ENCODE peak calls at places on chromosomes 5 and 9, in five cellular contexts. I is fibroblast of lung, B is brain microvascular endothelial cell, C is astrocyte of the cerebellum, V is right lobe of liver. F is an unnamed sample.

GRCh38 chr5:72170101-72170500 is 62.8 kb downstream of the MAP1B start:
- DNase-seq in I (peak), B (no peak), C (no peak), V (no peak), F (no peak)

GRCh38 chr9:91681461-91682305 is 258.1 kb upstream of the NFIL3 start:
- DNase-seq in B (peak), I (peak), C (peak), V (peak), F (no peak)

GRCh38 chr9:86034863-86035734 is 64.3 kb downstream of the GOLM1 start:
- DNase-seq in B (peak), I (peak), V (no peak), C (peak), F (no peak)

GRCh38 chr5:74468421-74468820 is 172.1 kb downstream of the ENC1 start:
- DNase-seq in B (no peak), V (no peak), C (no peak), I (no peak), F (no peak)

GRCh38 chr9:97742545-97742944 is 45.4 kb upstream of the XPA start:
- DNase-seq in C (no peak), I (no peak), B (no peak), V (no peak), F (no peak)

GRCh38 chr5:159800131-159800830 is 116.0 kb upstream of the ADRA1B start:
- DNase-seq in V (no peak), B (no peak), I (no peak), C (no peak), F (no peak)

GRCh38 chr5:2190549-2190948 is 307.8 kb upstream of the IRX4 start:
- DNase-seq in C (no peak), B (no peak), I (no peak), V (no peak), F (no peak)

GRCh38 chr5:20678386-20678785 is 690.4 kb upstream of the CDH18 start:
- DNase-seq in C (no peak), B (no peak), V (no peak), I (no peak), F (no peak)

GRCh38 chr5:154709368-154710305 is 45.5 kb upstream of the LARP1 start:
- DNase-seq in C (no peak), I (no peak), V (no peak), B (no peak), F (no peak)

GRCh38 chr5:85614482-85614881 is 1003.3 kb upstream of the COX7C start:
- DNase-seq in I (no peak), B (no peak), V (no peak), C (no peak), F (no peak)

GRCh38 chr9:136372561-136373299 is 739 bp downstream of the CARD9 start:
- DNase-seq in C (peak), B (peak), V (peak), I (peak), F (no peak)

GRCh38 chr5:173878224-173878967 is 9.8 kb upstream of the CPEB4 start:
- DNase-seq in I (no peak), B (no peak), C (no peak), V (peak), F (no peak)

GRCh38 chr5:135456238-135457099 is 4.3 kb upstream of the TIFAB start:
- DNase-seq in I (peak), C (no peak), V (peak), B (peak), F (peak)

GRCh38 chr9:116656535-116656934 is 30.6 kb upstream of the TRIM32 start:
- DNase-seq in C (no peak), B (no peak), V (peak), I (no peak), F (no peak)

GRCh38 chr5:28523887-28524637 is 1485.7 kb upstream of the CDH9 start:
- DNase-seq in V (no peak), B (peak), C (peak), I (peak), F (no peak)

GRCh38 chr9:134642385-134643181 is 980 bp downstream of the COL5A1 start:
- DNase-seq in V (no peak), I (peak), B (peak), C (no peak), F (peak)

GRCh38 chr5:110335361-110336046 is 391.0 kb downstream of the TMEM232 start:
- DNase-seq in B (peak), I (peak), C (peak), V (no peak), F (peak)

GRCh38 chr5:41707853-41708603 is 162.2 kb downstream of the OXCT1 start:
- DNase-seq in V (no peak), B (peak), C (peak), I (peak), F (peak)

GRCh38 chr9:38103340-38103739 is 34.3 kb upstream of the SHB start:
- DNase-seq in B (no peak), C (no peak), I (no peak), V (no peak), F (no peak)

GRCh38 chr5:23963449-23963848 is 456.0 kb downstream of the PRDM9 start:
- DNase-seq in C (no peak), B (no peak), I (no peak), V (no peak), F (no peak)

GRCh38 chr5:109246841-109247592 is 162.8 kb downstream of the PJA2 start:
- DNase-seq in B (no peak), I (no peak), V (no peak), C (no peak), F (no peak)

GRCh38 chr5:131245312-131245711 is 18.5 kb upstream of the CDC42SE2 start:
- DNase-seq in C (no peak), V (no peak), B (no peak), I (no peak), F (no peak)

DNA sequence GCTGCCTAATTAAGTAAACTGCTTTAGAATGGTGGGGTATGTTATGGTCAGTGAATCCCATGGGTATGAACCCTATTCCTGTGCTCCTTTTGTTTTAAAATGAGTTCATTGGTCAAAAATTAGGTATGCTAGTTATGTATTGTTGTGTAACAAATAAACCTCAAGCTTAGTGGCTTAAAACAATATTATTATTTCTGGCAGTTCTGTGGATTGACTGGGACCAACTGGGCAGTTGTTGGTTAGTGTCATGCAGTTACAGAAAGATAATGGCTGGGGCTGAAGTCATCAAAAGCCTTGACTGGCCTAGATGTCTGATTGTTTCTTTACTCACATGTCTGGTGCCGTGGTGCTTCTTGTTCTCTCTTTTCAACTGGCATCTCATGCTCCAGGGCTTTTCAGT is 8.9 kb upstream of the PTAR1 start:
- DNase-seq in C (no peak), B (peak), V (no peak), I (peak), F (no peak)
- TF ChIP-seq CTCF in C (no peak), B (no peak), V (no peak), I (no peak), F (no peak)

DNA sequence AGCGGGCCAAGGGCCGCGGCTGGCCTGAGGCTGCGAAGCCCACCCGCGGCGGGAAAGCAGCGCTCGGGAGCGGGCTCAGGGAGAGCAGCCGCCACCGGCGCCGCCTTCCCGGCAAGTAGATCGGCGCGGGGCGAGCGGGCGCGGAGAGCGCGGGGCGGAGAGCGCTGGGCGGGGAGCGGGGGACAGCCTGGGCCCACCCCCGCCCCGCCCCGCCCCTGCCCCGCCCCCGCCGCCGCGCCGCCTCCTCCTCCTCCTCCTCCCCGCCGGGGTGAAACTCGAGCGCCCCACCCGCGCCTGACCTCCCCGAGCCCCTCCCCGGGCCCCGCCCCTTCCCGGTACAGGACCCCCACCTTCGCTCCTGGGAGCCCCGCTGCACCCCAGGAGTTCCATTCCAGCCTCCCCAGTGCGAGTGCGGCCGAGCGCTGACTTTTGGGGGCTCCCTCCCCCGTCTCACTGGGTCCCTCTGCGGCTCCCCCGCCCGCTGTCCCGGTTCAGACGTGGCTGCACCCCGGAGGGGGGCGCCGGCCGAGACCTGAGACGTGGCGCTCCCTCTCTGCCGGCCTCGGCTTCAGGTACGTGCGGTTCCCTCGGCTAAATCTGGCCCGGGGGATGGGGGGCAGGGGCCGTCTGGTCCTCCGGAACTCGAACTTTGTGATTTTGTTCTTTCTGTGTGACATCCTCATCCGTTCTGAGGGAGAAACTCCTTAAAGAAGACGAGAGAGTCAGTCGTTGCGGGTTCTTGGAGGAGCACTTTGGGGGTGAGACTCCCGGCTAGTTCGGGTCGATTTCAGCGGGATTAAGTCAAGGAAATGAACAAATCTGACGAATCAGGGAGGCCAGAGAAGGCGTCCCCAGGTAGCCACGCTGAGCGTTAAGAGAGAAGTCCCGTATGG is at the start of gene SEMA5A:
- DNase-seq in B (peak), V (peak), I (peak), C (no peak), F (no peak)
- H3K4me3 ChIP-seq in B (peak), V (peak), I (peak), C (peak), F (peak)

GRCh38 chr5:157323107-157323706 is 57.3 kb downstream of the CYFIP2 start:
- DNase-seq in V (no peak), I (no peak), C (no peak), B (no peak), F (no peak)
- TF ChIP-seq CTCF in V (no peak), I (no peak), C (peak), B (peak), F (peak)

GRCh38 chr9:22447607-22448305 is 1.1 kb downstream of the DMRTA1 start:
- DNase-seq in C (no peak), B (no peak), I (peak), V (no peak), F (no peak)
- H3K4me3 ChIP-seq in C (peak), B (peak), I (peak), V (peak), F (peak)

GRCh38 chr9:127344373-127344995 is 52.5 kb upstream of the SLC2A8 start:
- DNase-seq in V (no peak), I (peak), B (no peak), C (peak), F (no peak)

GRCh38 chr9:127349483-127350127 is 47.4 kb upstream of the SLC2A8 start:
- DNase-seq in C (no peak), B (no peak), V (no peak), I (no peak), F (no peak)

GRCh38 chr9:127345566-127345965 is 51.4 kb upstream of the SLC2A8 start:
- DNase-seq in V (no peak), C (no peak), I (no peak), B (no peak), F (no peak)

GRCh38 chr9:127347831-127348699 is 48.9 kb upstream of the SLC2A8 start:
- DNase-seq in V (no peak), I (peak), B (peak), C (peak), F (no peak)

DNA sequence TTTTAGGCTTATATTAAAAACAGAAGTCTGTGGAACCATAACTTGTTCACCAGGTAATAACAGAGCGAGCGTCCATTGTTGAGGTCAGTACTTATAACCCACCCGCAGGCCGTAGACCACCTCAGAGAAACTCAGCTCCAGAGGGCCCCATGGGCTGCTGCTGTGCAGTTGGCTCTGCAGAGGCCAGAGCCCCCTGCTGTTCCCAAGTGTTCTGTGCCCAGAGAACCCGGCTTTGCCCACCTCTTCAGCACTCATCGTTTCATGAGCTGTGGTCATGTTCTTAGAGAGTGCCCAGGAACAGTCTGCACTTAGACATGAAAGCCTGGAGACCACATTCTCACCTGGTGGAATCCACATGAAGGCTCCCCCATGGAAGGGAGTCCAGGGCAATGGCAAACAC is 50.4 kb upstream of the SLC2A8 start:
- DNase-seq in B (no peak), C (no peak), I (no peak), V (no peak), F (no peak)
- TF ChIP-seq CTCF in B (peak), C (no peak), I (peak), V (peak), F (peak)

GRCh38 chr5:65326912-65327311 is 154.8 kb downstream of the ADAMTS6 start:
- DNase-seq in V (no peak), I (peak), C (no peak), B (peak), F (no peak)
- H3K4me3 ChIP-seq in V (no peak), I (no peak), C (no peak), B (no peak), F (no peak)

DNA sequence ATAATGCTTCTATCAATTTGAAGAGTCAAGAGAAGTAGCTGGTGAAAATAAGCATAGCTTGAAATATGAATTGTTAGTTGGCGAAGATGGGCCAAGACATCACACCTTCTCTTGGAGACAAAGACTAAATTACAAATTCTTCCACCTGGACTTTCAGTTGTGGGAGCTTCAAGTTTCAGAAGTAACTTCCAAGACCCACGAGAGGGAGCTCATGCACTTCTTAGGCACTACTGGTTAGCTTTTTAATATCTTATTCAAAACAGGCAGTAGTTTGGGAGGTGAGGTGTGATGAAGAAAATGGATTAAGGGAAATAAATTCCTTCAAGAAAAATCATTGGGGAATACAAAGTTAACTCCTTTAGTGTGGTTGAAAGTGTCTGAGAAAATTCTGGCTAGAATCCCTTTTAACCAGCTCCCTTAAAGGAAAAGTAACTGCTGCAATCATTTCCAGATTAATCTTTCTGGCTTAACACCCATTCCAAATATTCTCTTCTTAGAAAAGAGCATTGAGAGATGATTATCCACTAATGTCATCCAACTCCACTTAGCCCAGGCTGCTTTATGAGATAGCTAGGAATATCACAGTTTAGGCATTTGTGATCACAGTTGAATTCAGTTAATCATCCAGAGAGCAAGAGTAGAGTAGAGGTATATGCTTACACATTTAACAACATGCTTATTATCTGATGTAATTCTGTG is 139.5 kb upstream of the DMRTA1 start:
- DNase-seq in C (peak), I (peak), V (no peak), B (peak), F (peak)
- TF ChIP-seq CTCF in C (peak), I (peak), V (peak), B (peak), F (peak)

F was measured in AG09309.